ENCODE peak calls at places on chromosomes 11 and 22, in six cellular contexts. S is GM23338, M is fibroblast of lung, G is colonic mucosa, P is gastrocnemius medialis, U is heart right ventricle. Z is an unnamed sample.
A peak's percentile ranks its signal among the peaks of the same experiment; 100 is the strongest.

GRCh38 chr22:39110631-39111561 is 13.9 kb downstream of the APOBEC3H start:
- DNase-seq in S (no peak), M (no peak), G (no peak), P (no peak), U (no peak), Z (no peak)

GRCh38 chr11:575324-575995 is 810 bp upstream of the PHRF1 start:
- DNase-seq in S (peak; percentile 88), M (no peak), G (peak; percentile 82), P (no peak), U (no peak), Z (no peak)

GRCh38 chr22:19986410-19987341 is 29.9 kb downstream of the ARVCF start:
- DNase-seq in S (peak; percentile 86), M (peak; percentile 66), G (peak; percentile 79), P (peak; percentile 73), U (peak; percentile 87), Z (peak; percentile 46)

GRCh38 chr22:31650391-31650790 is 11.6 kb downstream of the PISD start:
- DNase-seq in S (peak; percentile 23), M (peak; percentile 85), G (no peak), P (no peak), U (no peak), Z (peak; percentile 70)

GRCh38 chr11:67357831-67358555 is 4.6 kb upstream of the POLD4 start:
- DNase-seq in S (no peak), M (peak; percentile 82), G (peak; percentile 19), P (no peak), U (no peak), Z (no peak)

GRCh38 chr11:13183094-13183825 is 94.3 kb upstream of the BMAL1 start:
- DNase-seq in S (peak; percentile 43), M (peak; percentile 83), G (no peak), P (no peak), U (no peak), Z (peak; percentile 28)

GRCh38 chr22:35205956-35206355 is 51.3 kb upstream of the HMGXB4 start:
- DNase-seq in S (no peak), M (peak; percentile 57), G (no peak), P (no peak), U (no peak), Z (peak; percentile 12)

GRCh38 chr11:12502950-12503579 is 125.7 kb downstream of the PARVA start:
- DNase-seq in S (no peak), M (peak; percentile 47), G (no peak), P (peak; percentile 38), U (no peak), Z (peak; percentile 37)

GRCh38 chr11:117597083-117597482 is 199.9 kb downstream of the DSCAML1 start:
- DNase-seq in S (peak; percentile 85), M (peak; percentile 36), G (peak; percentile 30), P (no peak), U (peak; percentile 43), Z (peak; percentile 34)

GRCh38 chr11:96708469-96708868 is 318.7 kb downstream of the JRKL start:
- DNase-seq in S (no peak), M (peak; percentile 1), G (no peak), P (no peak), U (no peak), Z (no peak)

GRCh38 chr11:31680770-31681169 is 130.4 kb downstream of the PAX6 start:
- DNase-seq in S (no peak), M (no peak), G (no peak), P (no peak), U (no peak), Z (no peak)

GRCh38 chr11:3341298-3341697 is 37.6 kb downstream of the ZNF195 start:
- DNase-seq in S (peak; percentile 89), M (no peak), G (peak; percentile 76), P (no peak), U (peak; percentile 39), Z (peak; percentile 20)

GRCh38 chr11:9276571-9276970 is 11.4 kb upstream of the DENND5A start:
- DNase-seq in S (no peak), M (no peak), G (peak; percentile 7), P (no peak), U (no peak), Z (no peak)

GRCh38 chr11:7196396-7197146 is 55.1 kb upstream of the SYT9 start:
- DNase-seq in S (no peak), M (no peak), G (no peak), P (no peak), U (no peak), Z (no peak)

GRCh38 chr22:39456262-39457046 is at the start of gene MGAT3:
- DNase-seq in S (no peak), M (no peak), G (no peak), P (no peak), U (no peak), Z (no peak)

GRCh38 chr22:50169774-50170341 is 673 bp upstream of the PANX2 start:
- DNase-seq in S (peak; percentile 48), M (peak; percentile 9), G (no peak), P (no peak), U (no peak), Z (no peak)

GRCh38 chr11:86062719-86063118 is 6.2 kb downstream of the PICALM start:
- DNase-seq in S (peak; percentile 30), M (peak; percentile 40), G (no peak), P (no peak), U (no peak), Z (no peak)

GRCh38 chr11:86066033-86066432 is 2.9 kb downstream of the PICALM start:
- DNase-seq in S (no peak), M (no peak), G (no peak), P (no peak), U (no peak), Z (no peak)

GRCh38 chr11:86061483-86061882 is 7.4 kb downstream of the PICALM start:
- DNase-seq in S (no peak), M (no peak), G (no peak), P (no peak), U (no peak), Z (no peak)

GRCh38 chr11:86064236-86064803 is 4.6 kb downstream of the PICALM start:
- DNase-seq in S (no peak), M (peak; percentile 49), G (no peak), P (no peak), U (no peak), Z (no peak)

DNA sequence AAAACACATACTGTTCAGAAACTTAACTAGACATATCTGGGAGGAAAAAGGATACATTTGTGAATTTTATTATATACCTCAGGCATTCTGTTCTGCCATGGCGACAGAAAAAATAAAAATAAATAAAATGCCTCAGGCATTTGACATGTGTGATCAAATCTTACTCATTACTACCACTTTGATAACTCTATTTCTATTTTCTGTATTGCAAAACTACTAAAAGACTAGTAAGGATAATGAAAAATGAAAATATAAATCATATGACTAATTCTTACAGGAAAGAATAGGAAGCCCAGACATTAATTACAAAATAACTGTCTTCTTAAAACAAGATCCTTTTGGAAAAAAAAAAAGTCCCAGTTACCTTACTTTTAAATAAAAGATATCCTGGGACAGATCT is 5.3 kb downstream of the PICALM start:
- DNase-seq in S (no peak), M (peak; percentile 39), G (no peak), P (no peak), U (no peak), Z (no peak)
- H3K4me3 ChIP-seq in S (no peak overlapping the region), M (peak overlapping the region; percentile 30), G (no peak overlapping the region), P (peak overlapping the region; percentile 12), U (no peak overlapping the region), Z (no peak overlapping the region)

GRCh38 chr11:120565436-120566155 is 54.0 kb downstream of the GRIK4 start:
- DNase-seq in S (no peak), M (peak; percentile 62), G (no peak), P (no peak), U (no peak), Z (no peak)
- H3K4me3 ChIP-seq in S (peak overlapping the region; percentile 81), M (peak overlapping the region; percentile 20), G (no peak overlapping the region), P (peak overlapping the region; percentile 51), U (no peak overlapping the region), Z (peak overlapping the region; percentile 45)

GRCh38 chr11:83826078-83826477 is 539.9 kb upstream of the CCDC90B start:
- DNase-seq in S (no peak), M (no peak), G (no peak), P (no peak), U (no peak), Z (no peak)

GRCh38 chr11:83831929-83832328 is 545.8 kb upstream of the CCDC90B start:
- DNase-seq in S (no peak), M (no peak), G (no peak), P (no peak), U (no peak), Z (no peak)

GRCh38 chr11:83827520-83827919 is 541.4 kb upstream of the CCDC90B start:
- DNase-seq in S (no peak), M (peak; percentile 74), G (no peak), P (no peak), U (no peak), Z (peak; percentile 18)

GRCh38 chr11:83823461-83824025 is 537.4 kb upstream of the CCDC90B start:
- DNase-seq in S (no peak), M (peak; percentile 22), G (no peak), P (no peak), U (no peak), Z (no peak)

GRCh38 chr11:83827940-83828554 is 541.9 kb upstream of the CCDC90B start:
- DNase-seq in S (peak; percentile 73), M (peak; percentile 44), G (no peak), P (no peak), U (no peak), Z (peak; percentile 35)
- H3K4me3 ChIP-seq in S (no peak overlapping the region), M (peak overlapping the region; percentile 41), G (no peak overlapping the region), P (no peak overlapping the region), U (peak overlapping the region; percentile 35), Z (peak overlapping the region; percentile 2)

GRCh38 chr11:71490044-71490730 is 36.9 kb upstream of the KRTAP5-7 start:
- DNase-seq in S (no peak), M (no peak), G (no peak), P (peak; percentile 2), U (no peak), Z (no peak)

GRCh38 chr11:71488968-71489265 is 35.9 kb downstream of the NADSYN1 start:
- DNase-seq in S (no peak), M (no peak), G (no peak), P (no peak), U (no peak), Z (no peak)

GRCh38 chr11:71486320-71486719 is 33.3 kb downstream of the NADSYN1 start:
- DNase-seq in S (no peak), M (no peak), G (no peak), P (no peak), U (no peak), Z (no peak)

GRCh38 chr11:71489311-71490043 is 36.5 kb downstream of the NADSYN1 start:
- DNase-seq in S (no peak), M (peak; percentile 31), G (no peak), P (peak; percentile 1), U (no peak), Z (peak; percentile 72)

DNA sequence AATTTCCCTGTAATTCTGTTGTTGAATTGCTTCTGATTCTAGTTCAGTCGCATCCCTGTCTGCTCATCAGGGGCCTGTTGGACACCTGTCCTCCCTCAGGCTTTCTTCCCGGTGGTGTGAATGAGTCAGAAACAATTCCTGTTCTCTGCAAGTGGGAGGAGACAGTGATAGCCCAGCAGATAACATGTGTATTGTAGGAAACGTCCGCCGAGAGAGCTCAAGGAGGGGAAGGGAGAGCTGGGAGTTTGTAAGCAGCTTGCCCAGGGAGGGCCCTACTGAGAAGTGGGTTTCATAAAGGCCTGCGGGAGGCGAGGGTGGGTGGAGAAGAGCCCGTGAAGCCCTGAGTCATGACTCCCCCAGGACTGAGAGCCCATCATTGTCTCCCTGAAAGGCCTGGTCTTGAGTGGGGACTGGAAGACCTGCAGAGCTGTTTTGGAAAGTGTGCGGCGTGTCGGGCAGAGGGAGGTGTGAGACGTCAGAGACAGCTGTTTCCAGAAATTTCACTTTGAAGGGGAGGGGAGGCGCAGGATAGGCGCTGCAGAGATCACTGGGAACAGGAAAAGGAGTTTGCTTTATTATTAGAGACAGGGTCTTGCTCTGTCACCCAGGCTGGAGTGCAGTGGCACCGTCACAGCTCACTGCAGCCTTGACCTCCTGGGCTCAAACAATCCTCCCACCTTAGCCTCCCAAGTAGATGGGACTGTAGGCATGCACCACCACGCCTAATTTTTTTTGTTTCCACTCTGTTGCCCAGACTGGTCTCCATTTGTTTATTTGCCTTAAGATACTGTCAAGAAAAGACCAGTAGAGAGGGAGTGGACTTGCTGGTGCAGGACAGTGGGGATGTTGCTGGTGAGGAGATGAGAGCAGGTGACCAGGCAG is 35.3 kb downstream of the NADSYN1 start:
- DNase-seq in S (peak; percentile 9), M (peak; percentile 66), G (no peak), P (peak; percentile 8), U (no peak), Z (peak; percentile 52)
- H3K4me3 ChIP-seq in S (no peak overlapping the region), M (no peak overlapping the region), G (no peak overlapping the region), P (no peak overlapping the region), U (no peak overlapping the region), Z (no peak overlapping the region)

Z was measured in brain microvascular endothelial cell.